ENCODE peak calls at places on chromosomes 5 and 9, in seven cellular contexts. M is naive thymus-derived CD4-positive, alpha-beta T cell; U is neuronal stem cell; N is IMR-90; E is CD4-positive, CD25-positive, alpha-beta regulatory T cell; W is neural progenitor cell; A is epithelial cell of prostate. R is an unnamed sample.

GRCh38 chr5:7869474-7870136 is 657 bp downstream of the MTRR start:
- DNase-seq in M (no peak), N (no peak), U (no peak), A (no peak), W (peak), E (peak), R (no peak)

GRCh38 chr5:3310551-3311340 is 284.9 kb upstream of the IRX1 start:
- DNase-seq in W (peak), E (no peak), M (no peak), N (no peak), A (peak), U (no peak), R (no peak)

GRCh38 chr5:128491291-128491690 is 46.8 kb downstream of the FBN2 start:
- DNase-seq in A (no peak), N (peak), W (peak), M (no peak), E (no peak), U (no peak), R (no peak)

GRCh38 chr9:111198936-111199335 is 131.1 kb downstream of the OR2K2 start:
- DNase-seq in N (peak), W (no peak), E (no peak), M (no peak), A (no peak), U (no peak), R (no peak)

GRCh38 chr5:43121565-43122484 is 1.1 kb downstream of the ZNF131 start:
- DNase-seq in U (peak), E (peak), A (no peak), M (no peak), W (no peak), N (peak), R (peak)

GRCh38 chr5:107466233-107466769 is 204.4 kb downstream of the EFNA5 start:
- DNase-seq in U (peak), M (no peak), E (no peak), A (peak), N (peak), W (peak), R (no peak)

GRCh38 chr9:37693265-37693664 is 42.5 kb downstream of the FRMPD1 start:
- DNase-seq in A (no peak), U (no peak), E (no peak), W (no peak), N (peak), M (no peak), R (no peak)

GRCh38 chr5:157312492-157312891 is 46.6 kb downstream of the CYFIP2 start:
- DNase-seq in N (peak), M (peak), A (peak), U (peak), E (peak), W (peak), R (peak)

GRCh38 chr5:58354827-58355226 is 105.1 kb downstream of the PLK2 start:
- DNase-seq in W (no peak), N (no peak), E (no peak), U (no peak), A (no peak), M (no peak), R (peak)

GRCh38 chr5:1278656-1279442 is 16.0 kb downstream of the TERT start:
- DNase-seq in A (no peak), W (no peak), N (no peak), E (no peak), U (no peak), M (no peak), R (no peak)

GRCh38 chr5:41921166-41921565 is 3.9 kb upstream of the FBXO4 start:
- DNase-seq in U (no peak), N (no peak), M (no peak), E (no peak), W (no peak), A (no peak), R (no peak)

GRCh38 chr5:60488466-60489130 is 211.4 kb downstream of the DEPDC1B start:
- DNase-seq in A (no peak), M (no peak), U (no peak), E (no peak), N (no peak), W (no peak), R (no peak)

GRCh38 chr5:56078675-56079500 is 84.1 kb upstream of the IL6ST start:
- DNase-seq in U (no peak), W (no peak), N (peak), A (no peak), E (no peak), M (no peak), R (peak)

GRCh38 chr5:157196045-157196444 is 15.4 kb downstream of the ITK start:
- DNase-seq in A (no peak), M (no peak), N (no peak), U (no peak), E (peak), W (no peak), R (no peak)

GRCh38 chr9:69035438-69036316 is at the start of gene FXN:
- DNase-seq in M (peak), W (peak), U (peak), E (peak), A (peak), N (peak), R (peak)

GRCh38 chr9:123419091-123419490 is 63.1 kb downstream of the CRB2 start:
- DNase-seq in M (no peak), A (no peak), E (no peak), U (no peak), W (no peak), N (no peak), R (no peak)

GRCh38 chr5:31824886-31825774 is 186.2 kb downstream of the PDZD2 start:
- DNase-seq in M (peak), W (peak), E (peak), N (peak), U (peak), A (no peak), R (peak)

GRCh38 chr9:78383130-78383529 is 86.2 kb downstream of the PSAT1 start:
- DNase-seq in W (no peak), U (no peak), M (no peak), E (no peak), N (peak), A (no peak), R (no peak)

GRCh38 chr9:100011062-100011681 is 87.6 kb downstream of the ERP44 start:
- DNase-seq in N (peak), M (peak), W (peak), E (peak), U (peak), A (no peak), R (no peak)

GRCh38 chr9:113931140-113931539 is 55.0 kb downstream of the ZNF618 start:
- DNase-seq in N (no peak), A (no peak), E (no peak), M (no peak), U (no peak), W (no peak), R (no peak)

GRCh38 chr9:134501266-134502181 is 140.1 kb upstream of the COL5A1 start:
- DNase-seq in E (no peak), A (no peak), N (no peak), M (no peak), W (no peak), U (no peak), R (no peak)

GRCh38 chr9:112061152-112061740 is 113.9 kb downstream of the SUSD1 start:
- DNase-seq in W (no peak), A (peak), E (peak), U (no peak), M (peak), N (peak), R (peak)

GRCh38 chr9:18747590-18747989 is 273.6 kb downstream of the ADAMTSL1 start:
- DNase-seq in A (no peak), U (no peak), W (no peak), E (no peak), N (peak), M (no peak), R (peak)

GRCh38 chr5:206406-206805 is 11.5 kb downstream of the CCDC127 start:
- DNase-seq in E (no peak), A (no peak), N (peak), W (no peak), U (no peak), M (no peak), R (peak)

GRCh38 chr5:15914603-15915002 is 265.0 kb downstream of the MARCHF11 start:
- DNase-seq in A (no peak), M (no peak), W (no peak), E (no peak), U (no peak), N (peak), R (no peak)

GRCh38 chr5:171309526-171310333 is 682 bp downstream of the TLX3 start:
- DNase-seq in W (peak), M (no peak), U (no peak), E (peak), N (no peak), A (no peak), R (no peak)

GRCh38 chr5:179617930-179618329 is 5.5 kb downstream of the HNRNPH1 start:
- DNase-seq in U (no peak), A (no peak), W (no peak), N (no peak), E (no peak), M (no peak), R (no peak)
- H3K27ac ChIP-seq in U (no peak), A (peak), W (no peak), N (no peak), E (peak), M (peak), R (no peak)

DNA sequence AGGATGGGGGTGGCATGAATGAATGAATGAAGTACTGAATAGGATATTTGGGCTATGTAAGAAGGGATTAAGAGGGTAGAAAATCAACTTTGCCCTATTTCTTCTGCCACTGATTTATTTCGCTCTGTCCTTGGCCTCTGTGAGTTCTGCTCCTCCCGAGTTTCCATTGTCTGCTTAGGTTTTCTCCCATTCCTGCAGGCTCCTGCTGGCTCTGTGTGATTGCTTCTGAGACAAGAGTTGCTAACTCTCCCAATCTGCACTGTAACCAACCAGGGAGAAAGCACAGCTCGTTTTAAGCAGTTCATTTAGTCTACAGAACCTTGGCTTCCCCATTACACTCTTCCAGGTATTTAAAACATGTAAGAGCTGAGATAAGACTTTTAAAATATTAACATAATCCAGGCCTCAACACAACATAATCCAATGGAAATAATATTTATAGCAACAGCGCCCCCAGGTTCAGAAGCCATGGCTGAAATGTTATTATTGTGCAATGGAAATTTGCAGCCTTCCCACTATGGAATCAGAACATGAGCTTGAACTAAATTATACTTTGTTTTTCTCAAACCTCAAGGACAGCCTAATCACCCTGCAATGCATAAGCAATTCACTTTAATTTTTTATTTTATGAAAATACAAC is 203.5 kb downstream of the ERCC6L2 start:
- DNase-seq in U (no peak), W (peak), E (no peak), A (no peak), N (peak), M (no peak), R (no peak)
- H3K27ac ChIP-seq in U (no peak), W (no peak), E (no peak), A (no peak), N (no peak), M (no peak), R (peak)

GRCh38 chr9:31574006-31574750 is 810.3 kb upstream of the ACO1 start:
- DNase-seq in W (no peak), E (no peak), A (peak), M (no peak), N (no peak), U (no peak), R (no peak)
- H3K27ac ChIP-seq in W (no peak), E (no peak), A (peak), M (no peak), N (no peak), U (no peak), R (no peak)

GRCh38 chr9:130194406-130194932 is 22.3 kb downstream of the NCS1 start:
- DNase-seq in A (no peak), M (no peak), U (no peak), W (no peak), E (no peak), N (no peak), R (no peak)
- H3K27ac ChIP-seq in A (no peak), M (no peak), U (no peak), W (no peak), E (no peak), N (no peak), R (peak)

GRCh38 chr9:110106698-110107097 is 101.3 kb downstream of the C9orf152 start:
- DNase-seq in E (no peak), A (no peak), W (peak), U (no peak), M (no peak), N (no peak), R (no peak)

GRCh38 chr9:110105107-110105506 is 102.9 kb downstream of the C9orf152 start:
- DNase-seq in N (peak), M (no peak), A (no peak), U (no peak), W (no peak), E (no peak), R (no peak)

GRCh38 chr9:110103257-110103656 is 104.7 kb downstream of the C9orf152 start:
- DNase-seq in N (no peak), U (no peak), W (no peak), A (no peak), M (no peak), E (no peak), R (no peak)

GRCh38 chr9:110101531-110102161 is 106.3 kb downstream of the C9orf152 start:
- DNase-seq in U (no peak), W (no peak), M (no peak), N (peak), E (no peak), A (no peak), R (no peak)

GRCh38 chr9:110104201-110104845 is 103.6 kb downstream of the C9orf152 start:
- DNase-seq in W (no peak), A (no peak), M (no peak), E (no peak), N (peak), U (no peak), R (no peak)
- H3K27ac ChIP-seq in W (no peak), A (no peak), M (no peak), E (no peak), N (no peak), U (no peak), R (no peak)